ENCODE peak calls at places on chromosomes 6 and 20, in ten cellular contexts. F, J, Y, I, C, V, X, E, R and P are unnamed samples.

GRCh38 chr6:44024597-44025219 is 102.5 kb downstream of the MRPL14 start:
- DNase-seq in F (no peak), J (no peak), Y (no peak), I (no peak), C (no peak), V (no peak), X (no peak), E (no peak), R (no peak), P (no peak)

GRCh38 chr20:62943396-62943795 is 5.4 kb downstream of the GID8 start:
- DNase-seq in F (no peak), J (no peak), Y (no peak), I (no peak), C (no peak), V (no peak), X (no peak), E (no peak), R (no peak), P (no peak)

GRCh38 chr6:34580707-34581560 is 24.8 kb upstream of the SPDEF start:
- DNase-seq in F (no peak), J (no peak), Y (no peak), I (no peak), C (no peak), V (no peak), X (no peak), E (no peak), R (no peak), P (no peak)

GRCh38 chr20:61933481-61933950 is 132.2 kb downstream of the TAF4 start:
- DNase-seq in F (no peak), J (no peak), Y (no peak), I (no peak), C (no peak), V (no peak), X (no peak), E (no peak), R (no peak), P (no peak)

GRCh38 chr20:14193443-14193842 is 144.0 kb downstream of the FLRT3 start:
- DNase-seq in F (no peak), J (no peak), Y (no peak), I (no peak), C (no peak), V (no peak), X (no peak), E (peak; percentile 15), R (no peak), P (no peak)

GRCh38 chr6:17417817-17418216 is 24.4 kb downstream of the CAP2 start:
- DNase-seq in F (no peak), J (no peak), Y (no peak), I (peak; percentile 37), C (peak; percentile 20), V (no peak), X (no peak), E (peak; percentile 72), R (no peak), P (peak; percentile 39)

GRCh38 chr6:35419431-35419830 is 32.7 kb upstream of the FANCE start:
- DNase-seq in F (no peak), J (no peak), Y (no peak), I (no peak), C (no peak), V (peak; percentile 29), X (no peak), E (peak; percentile 44), R (no peak), P (no peak)

GRCh38 chr6:118012944-118013343 is 105.9 kb downstream of the SLC35F1 start:
- DNase-seq in F (no peak), J (no peak), Y (no peak), I (no peak), C (no peak), V (no peak), X (no peak), E (no peak), R (no peak), P (no peak)

GRCh38 chr6:72554203-72554564 is 67.7 kb upstream of the KCNQ5 start:
- DNase-seq in F (no peak), J (no peak), Y (no peak), I (no peak), C (no peak), V (no peak), X (no peak), E (no peak), R (no peak), P (no peak)

GRCh38 chr6:84150680-84151079 is 76.8 kb downstream of the CEP162 start:
- DNase-seq in F (no peak), J (no peak), Y (no peak), I (peak; percentile 24), C (no peak), V (no peak), X (no peak), E (no peak), R (no peak), P (no peak)